ENCODE peak calls at places on chromosomes 1 and 21, in five cellular contexts. M is mammary epithelial cell, A is AG04450, J is left ventricle myocardium inferior, X is uterus. W is an unnamed sample.

GRCh38 chr1:53592521-53592982 is 133.4 kb downstream of the DMRTB1 start:
- DNase-seq in M (peak; percentile 9), A (peak; percentile 57), J (no peak), X (peak; percentile 34), W (no peak)

GRCh38 chr1:9714257-9714718 is 62.8 kb downstream of the PIK3CD start:
- DNase-seq in M (no peak), A (no peak), J (no peak), X (no peak), W (no peak)

GRCh38 chr1:46285730-46286477 is 17.5 kb downstream of the LRRC41 start:
- DNase-seq in M (no peak), A (no peak), J (no peak), X (no peak), W (no peak)

GRCh38 chr1:162144268-162144667 is 74.8 kb downstream of the NOS1AP start:
- DNase-seq in M (no peak), A (no peak), J (no peak), X (no peak), W (no peak)

GRCh38 chr1:54798769-54799641 is 2.1 kb downstream of the TTC22 start:
- DNase-seq in M (peak; percentile 85), A (no peak), J (no peak), X (no peak), W (no peak)

GRCh38 chr1:212727386-212728181 is 27.9 kb upstream of the BATF3 start:
- DNase-seq in M (no peak), A (no peak), J (no peak), X (no peak), W (peak; percentile 12)

GRCh38 chr1:14160766-14161165 is 437.7 kb upstream of the KAZN start:
- DNase-seq in M (no peak), A (no peak), J (no peak), X (no peak), W (no peak)

GRCh38 chr1:172708452-172708851 is 49.5 kb downstream of the FASLG start:
- DNase-seq in M (no peak), A (no peak), J (no peak), X (no peak), W (no peak)

GRCh38 chr1:154745286-154745731 is 124.8 kb downstream of the KCNN3 start:
- DNase-seq in M (no peak), A (no peak), J (peak; percentile 66), X (peak; percentile 72), W (no peak)

GRCh38 chr1:27959792-27960603 is at the start of gene XKR8:
- DNase-seq in M (peak; percentile 81), A (peak; percentile 23), J (peak; percentile 83), X (peak; percentile 79), W (no peak)

GRCh38 chr1:152870831-152871730 is 7.0 kb upstream of the SMCP start:
- DNase-seq in M (peak; percentile 69), A (no peak), J (no peak), X (no peak), W (no peak)

GRCh38 chr1:26537951-26538352 is 8.4 kb downstream of the RPS6KA1 start:
- DNase-seq in M (peak; percentile 59), A (no peak), J (no peak), X (no peak), W (no peak)

GRCh38 chr1:10793129-10793651 is 3.3 kb downstream of the CASZ1 start:
- DNase-seq in M (peak; percentile 36), A (no peak), J (no peak), X (no peak), W (no peak)

GRCh38 chr21:16196521-16197208 is 466.9 kb downstream of the USP25 start:
- DNase-seq in M (peak; percentile 5), A (no peak), J (no peak), X (no peak), W (no peak)

GRCh38 chr1:43303477-43304286 is 2.9 kb downstream of the TIE1 start:
- DNase-seq in M (no peak), A (no peak), J (no peak), X (no peak), W (no peak)

GRCh38 chr1:30707412-30708360 is 15.7 kb downstream of the MATN1 start:
- DNase-seq in M (peak; percentile 49), A (no peak), J (peak; percentile 67), X (peak; percentile 77), W (no peak)

GRCh38 chr1:241998412-241998921 is 431 bp downstream of the MAP1LC3C start:
- DNase-seq in M (peak; percentile 78), A (peak; percentile 38), J (peak; percentile 74), X (peak; percentile 74), W (no peak)

GRCh38 chr1:182175340-182176068 is 114.0 kb upstream of the ZNF648 start:
- DNase-seq in M (peak; percentile 79), A (no peak), J (no peak), X (no peak), W (no peak)

GRCh38 chr1:175201061-175201508 is 8.5 kb upstream of the KIAA0040 start:
- DNase-seq in M (no peak), A (no peak), J (no peak), X (no peak), W (no peak)

GRCh38 chr1:2073382-2074230 is 23.4 kb downstream of the PRKCZ start:
- DNase-seq in M (no peak), A (peak; percentile 13), J (no peak), X (no peak), W (no peak)

GRCh38 chr21:40512590-40512989 is 334.4 kb downstream of the DSCAM start:
- DNase-seq in M (no peak), A (no peak), J (no peak), X (no peak), W (no peak)

GRCh38 chr1:231600461-231600976 is 26.1 kb upstream of the DISC1 start:
- DNase-seq in M (no peak), A (peak; percentile 50), J (no peak), X (no peak), W (no peak)

GRCh38 chr1:39293375-39294070 is 89.0 kb downstream of the MACF1 start:
- DNase-seq in M (no peak), A (no peak), J (no peak), X (no peak), W (no peak)

GRCh38 chr1:55140546-55140983 is 74.6 kb downstream of the USP24 start:
- DNase-seq in M (peak; percentile 72), A (peak; percentile 72), J (peak; percentile 19), X (peak; percentile 58), W (peak; percentile 86)

GRCh38 chr1:117710710-117711109 is 104.9 kb downstream of the TENT5C start:
- DNase-seq in M (no peak), A (no peak), J (no peak), X (no peak), W (no peak)

GRCh38 chr1:226568077-226568831 is 19.7 kb downstream of the STUM start:
- DNase-seq in M (no peak), A (no peak), J (no peak), X (peak; percentile 48), W (no peak)

DNA sequence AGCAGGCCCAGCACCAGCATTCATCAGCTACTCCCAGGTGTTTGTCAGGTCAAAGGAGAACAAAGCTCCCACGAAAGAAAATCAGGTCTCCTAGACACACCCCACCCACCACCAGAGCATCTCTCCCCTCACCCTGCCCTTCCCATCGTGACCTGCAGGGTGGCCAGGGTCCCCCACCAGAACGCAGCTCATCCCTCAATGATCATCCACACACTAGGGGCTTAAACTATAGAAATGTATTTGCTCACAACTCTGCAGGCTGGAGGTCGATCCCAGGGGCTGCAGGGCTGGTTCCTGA is 97.4 kb downstream of the RIPK4 start:
- DNase-seq in M (no peak), A (no peak), J (no peak), X (no peak), W (no peak)
- TF ChIP-seq CTCF in M (no peak), A (no peak), J (no peak), X (no peak), W (no peak)

DNA sequence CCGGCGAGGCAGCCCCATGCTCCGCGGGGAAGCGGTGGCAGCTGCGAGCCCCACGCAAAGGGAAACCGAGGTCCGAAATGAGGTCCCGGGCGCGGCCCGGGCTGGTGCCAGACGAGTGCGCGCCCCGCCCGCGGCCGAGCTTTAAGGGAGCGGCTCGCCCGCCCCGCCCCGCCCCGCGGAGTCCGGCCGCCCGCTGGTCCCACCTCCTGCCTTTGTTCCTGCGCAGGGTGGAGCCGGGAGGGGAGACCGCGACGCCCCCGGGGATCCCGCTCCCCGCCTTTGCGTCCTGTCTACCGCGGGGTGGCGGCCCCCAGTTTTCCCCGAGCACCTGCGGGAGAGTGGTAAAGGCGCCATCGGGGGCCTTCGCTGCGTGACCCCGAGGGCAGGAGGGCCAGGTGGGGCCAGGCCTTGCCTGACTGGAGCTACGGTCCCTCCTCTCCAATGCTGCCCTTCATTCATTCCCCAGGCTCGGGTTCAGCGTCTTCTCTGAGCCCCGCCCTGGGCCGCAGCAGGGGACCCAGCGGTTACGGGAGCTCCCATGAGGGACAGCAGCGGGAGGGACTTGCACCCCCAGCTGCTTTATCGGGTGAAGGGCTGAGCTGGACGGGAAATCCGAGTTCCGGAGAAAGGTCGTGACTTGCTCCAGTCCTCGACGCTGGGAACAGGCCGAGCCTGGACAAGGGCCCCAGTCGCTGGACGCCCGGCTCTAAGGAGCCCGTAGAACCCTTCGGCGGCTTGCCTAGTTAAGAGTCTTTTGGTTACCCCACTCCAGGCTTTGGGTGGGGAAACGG is at the start of gene HES2:
- DNase-seq in M (peak; percentile 72), A (no peak), J (no peak), X (no peak), W (no peak)
- H3K4me3 ChIP-seq in M (peak within 1 kb of the TSS; percentile 60), A (no peak within 1 kb of the TSS), J (peak within 1 kb of the TSS; percentile 58), X (peak within 1 kb of the TSS; percentile 12), W (no peak within 1 kb of the TSS)

DNA sequence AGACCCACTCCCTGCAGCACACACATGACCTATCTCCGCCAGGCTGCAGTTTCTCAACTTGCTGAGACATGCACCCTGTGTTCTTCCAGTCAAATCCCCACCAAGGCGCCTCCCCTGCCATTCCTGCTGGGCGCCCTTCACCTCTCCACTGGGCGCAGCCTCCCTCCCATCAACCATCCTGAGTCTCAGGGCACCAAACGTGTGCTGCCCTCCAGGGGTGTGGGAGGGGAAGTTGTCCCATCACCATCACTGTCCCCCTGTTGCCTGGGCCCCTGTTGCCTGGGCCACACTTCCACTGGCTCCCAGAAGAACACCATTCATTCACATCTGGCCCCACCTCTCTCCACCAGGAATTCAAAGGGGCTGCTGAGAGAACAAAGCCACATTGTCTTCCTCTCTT is 44.9 kb upstream of the EFHD2 start:
- DNase-seq in M (no peak), A (no peak), J (no peak), X (no peak), W (no peak)
- TF ChIP-seq CTCF in M (peak; percentile 31), A (no peak), J (no peak), X (no peak), W (no peak)

GRCh38 chr1:3609016-3609768 is 2.1 kb downstream of the MEGF6 start:
- DNase-seq in M (no peak), A (no peak), J (no peak), X (no peak), W (no peak)

GRCh38 chr1:3608154-3608553 is 3.2 kb downstream of the MEGF6 start:
- DNase-seq in M (no peak), A (no peak), J (no peak), X (no peak), W (no peak)

GRCh38 chr1:3610165-3610822 is 1.0 kb downstream of the MEGF6 start:
- DNase-seq in M (no peak), A (no peak), J (no peak), X (peak; percentile 44), W (no peak)

GRCh38 chr1:3610823-3611169 is 512 bp downstream of the MEGF6 start:
- DNase-seq in M (no peak), A (no peak), J (no peak), X (no peak), W (no peak)

DNA sequence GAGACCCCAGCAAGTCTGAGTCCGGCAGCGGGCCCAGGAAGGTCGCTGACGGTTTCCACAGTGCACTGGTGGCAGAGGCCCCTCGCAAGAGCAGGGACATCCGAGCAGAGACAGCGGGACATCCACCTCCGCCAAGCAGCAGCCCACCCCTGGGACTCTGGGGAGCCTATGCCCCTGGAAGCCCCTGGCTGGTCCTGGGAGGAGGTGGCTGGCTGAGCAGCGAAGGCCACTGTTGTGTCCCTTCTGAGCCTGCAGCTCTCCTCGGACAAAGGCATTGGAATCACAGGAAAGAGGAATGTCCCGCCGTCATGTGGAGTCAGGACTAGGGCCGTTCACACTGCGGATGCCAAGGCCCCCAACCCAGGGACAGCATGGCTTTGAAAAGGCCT is 1.5 kb downstream of the MEGF6 start:
- DNase-seq in M (no peak), A (no peak), J (no peak), X (no peak), W (no peak)
- H3K4me3 ChIP-seq in M (no peak overlapping the region), A (no peak overlapping the region), J (no peak overlapping the region), X (no peak overlapping the region), W (no peak overlapping the region)